ENCODE peak calls at places on chromosomes 3 and 15, in four cellular contexts. P is GM12878, L is K562, M is HepG2. W is an unnamed sample.

GRCh38 chr15:48440084-48440483 is 108.9 kb downstream of the DUT start:
- DNase-seq in M (no peak), L (no peak), P (no peak), W (peak; percentile 79)

GRCh38 chr15:66161575-66162118 is 91.9 kb downstream of the MEGF11 start:
- DNase-seq in M (no peak), L (no peak), P (no peak), W (no peak)

GRCh38 chr3:186540444-186541226 is 3.5 kb downstream of the CRYGS start:
- DNase-seq in L (peak; percentile 58), M (peak; percentile 70), P (peak; percentile 76), W (peak; percentile 93)

GRCh38 chr15:66588537-66588936 is 22.7 kb upstream of the LCTL start:
- DNase-seq in M (no peak), L (peak; percentile 47), P (no peak), W (peak; percentile 85)

GRCh38 chr15:101506491-101506890 is 17.0 kb upstream of the PCSK6 start:
- DNase-seq in P (no peak), L (no peak), M (no peak), W (no peak)

GRCh38 chr3:106703524-106703923 is 673.7 kb upstream of the CCDC54 start:
- DNase-seq in M (no peak), P (no peak), L (no peak), W (no peak)

GRCh38 chr3:73379465-73379864 is 245.3 kb downstream of the PDZRN3 start:
- DNase-seq in L (no peak), M (no peak), P (no peak), W (no peak)

GRCh38 chr15:89486726-89487050 is 9.7 kb downstream of the RHCG start:
- DNase-seq in L (peak; percentile 74), M (no peak), P (no peak), W (peak; percentile 69)

GRCh38 chr3:76028816-76029215 is 243.5 kb upstream of the ZNF717 start:
- DNase-seq in L (no peak), M (no peak), P (no peak), W (no peak)

GRCh38 chr3:21508244-21508643 is 242.8 kb downstream of the ZNF385D start:
- DNase-seq in L (no peak), P (no peak), M (no peak), W (no peak)

GRCh38 chr3:120772081-120772480 is 29.5 kb downstream of the GTF2E1 start:
- DNase-seq in L (no peak), P (no peak), M (no peak), W (no peak)

GRCh38 chr15:98226578-98226977 is 266.1 kb downstream of the ARRDC4 start:
- DNase-seq in M (no peak), L (no peak), P (no peak), W (no peak)

GRCh38 chr3:14523792-14524191 is 16.4 kb downstream of the GRIP2 start:
- DNase-seq in M (no peak), L (no peak), P (no peak), W (no peak)

GRCh38 chr3:148697311-148698189 is at the start of gene AGTR1:
- DNase-seq in M (no peak), P (no peak), L (no peak), W (peak; percentile 84)

GRCh38 chr3:187750041-187750512 is 4.8 kb upstream of the BCL6 start:
- DNase-seq in L (no peak), M (peak; percentile 92), P (no peak), W (peak; percentile 91)

GRCh38 chr3:126127452-126127851 is 43.5 kb upstream of the SLC41A3 start:
- DNase-seq in L (no peak), P (no peak), M (no peak), W (no peak)
- TF ChIP-seq JUNB in L (no peak), P (no peak), M (no peak), W (no peak)

DNA sequence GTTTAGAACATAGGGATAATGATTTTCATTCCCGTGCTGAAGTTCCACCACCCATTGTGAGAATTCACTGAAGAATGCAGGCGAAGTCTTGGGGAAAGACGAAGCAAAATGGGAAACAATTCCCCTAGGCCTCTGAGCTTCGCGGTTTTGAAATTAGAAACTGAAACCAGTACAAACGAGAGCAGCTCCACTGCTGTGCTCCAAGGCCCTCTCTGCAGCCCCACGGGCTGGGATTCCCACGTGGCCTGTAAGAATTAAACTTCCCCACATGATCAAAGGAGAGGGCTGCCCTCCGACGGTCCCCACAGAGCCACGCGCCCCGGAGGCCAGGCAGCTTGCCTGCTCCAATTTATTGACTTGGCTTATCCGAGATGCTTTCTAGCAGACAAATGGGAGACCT is 143.9 kb downstream of the GREM1 start:
- DNase-seq in L (no peak), M (no peak), P (no peak), W (peak; percentile 50)
- H3K4me3 ChIP-seq in L (no peak overlapping the region), M (no peak overlapping the region), P (no peak overlapping the region), W (no peak overlapping the region)

GRCh38 chr3:98843301-98843959 is 58.1 kb downstream of the DCBLD2 start:
- DNase-seq in P (no peak), M (no peak), L (no peak), W (no peak)

DNA sequence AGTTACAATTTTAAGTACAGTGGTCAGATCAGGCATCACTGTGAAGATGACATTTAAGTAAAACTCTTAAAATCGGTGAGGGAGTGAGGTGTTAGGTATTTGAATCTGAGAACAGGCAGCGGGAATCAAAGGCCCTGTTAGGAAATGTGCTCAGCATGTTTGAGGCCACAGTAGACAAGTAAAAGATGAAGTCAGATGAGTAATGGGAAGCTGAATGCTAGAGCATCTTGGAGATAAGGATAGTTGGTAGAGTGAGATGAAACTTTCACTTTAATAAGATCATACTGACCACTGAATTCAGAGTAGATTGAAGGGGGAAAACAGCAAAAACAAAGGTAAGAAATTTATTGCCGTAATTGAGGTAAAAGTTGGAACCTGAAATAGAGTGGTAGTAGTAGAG is 61.6 kb downstream of the DCBLD2 start:
- DNase-seq in M (no peak), L (no peak), P (no peak), W (no peak)
- TF ChIP-seq CREB1 in M (no peak), L (no peak), P (no peak), W (no peak)

GRCh38 chr15:31062965-31063355 is 38.6 kb downstream of the TRPM1 start:
- DNase-seq in L (no peak), P (no peak), M (no peak), W (no peak)
- TF ChIP-seq JUNB in L (no peak), P (no peak), M (no peak), W (no peak)

GRCh38 chr3:54122046-54122801 is at the start of gene CACNA2D3:
- DNase-seq in P (no peak), M (no peak), L (no peak), W (peak; percentile 59)

GRCh38 chr3:54121404-54122045 is 827 bp upstream of the CACNA2D3 start:
- DNase-seq in L (no peak), P (no peak), M (no peak), W (peak; percentile 59)

GRCh38 chr3:54123538-54124196 is 1.3 kb downstream of the CACNA2D3 start:
- DNase-seq in L (no peak), P (no peak), M (no peak), W (peak; percentile 34)

GRCh38 chr3:54120657-54121403 is 1.5 kb upstream of the CACNA2D3 start:
- DNase-seq in P (no peak), M (no peak), L (no peak), W (peak; percentile 81)

GRCh38 chr3:54122802-54123537 is 618 bp downstream of the CACNA2D3 start:
- DNase-seq in M (no peak), L (no peak), P (no peak), W (peak; percentile 55)
- H3K4me3 ChIP-seq in M (no peak overlapping the region), L (no peak overlapping the region), P (no peak overlapping the region), W (peak overlapping the region; percentile 65)

DNA sequence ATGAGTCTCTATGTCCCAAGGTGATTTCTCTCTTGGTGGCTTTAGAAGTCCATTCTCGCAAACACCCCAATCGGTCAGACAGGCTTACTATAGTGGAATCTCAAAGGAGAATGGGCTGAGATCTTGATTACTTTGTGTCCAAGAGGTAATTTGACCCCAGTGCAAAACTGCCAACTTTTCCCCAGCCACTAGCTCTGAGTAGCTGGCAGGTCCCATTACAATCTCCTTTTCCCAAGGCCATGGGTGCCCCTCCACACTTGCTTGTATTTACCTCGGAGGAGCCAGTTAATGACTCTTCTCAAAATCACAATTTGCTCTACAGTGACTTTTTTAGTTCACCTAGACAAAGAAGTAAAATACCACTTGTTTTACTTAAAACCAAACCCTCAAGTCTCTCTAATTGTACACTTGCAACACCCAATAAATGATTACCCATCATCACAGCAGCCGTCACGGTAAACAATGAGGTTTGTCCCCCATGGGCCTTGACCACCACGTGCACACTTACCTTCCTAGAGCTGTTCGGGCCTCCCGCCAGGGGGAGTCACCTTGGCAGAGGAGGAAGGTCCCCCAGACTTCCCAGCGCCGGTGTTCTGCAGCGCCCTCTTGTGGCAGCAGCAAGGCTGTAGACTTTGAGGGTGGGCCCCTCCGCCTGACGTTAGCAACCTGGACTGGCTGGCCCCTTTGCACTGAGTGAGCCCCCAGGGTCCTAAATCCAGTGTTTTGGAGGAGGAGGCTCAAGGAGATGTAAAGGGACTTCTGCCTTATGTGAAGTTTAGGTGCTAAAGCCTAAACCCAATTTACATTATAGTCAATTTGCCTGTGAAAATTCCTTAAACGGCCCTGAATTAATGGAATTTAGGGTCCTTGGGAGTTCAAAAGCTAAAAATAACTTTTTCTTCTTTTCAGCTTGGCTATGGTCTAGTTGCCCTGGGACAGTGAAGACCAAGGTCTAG is 18.7 kb upstream of the HDAC11 start:
- DNase-seq in P (no peak), M (peak; percentile 90), L (peak; percentile 94), W (peak; percentile 96)
- TF ChIP-seq CREB1 in P (no peak), M (peak; percentile 44), L (no peak), W (peak; percentile 73)

DNA sequence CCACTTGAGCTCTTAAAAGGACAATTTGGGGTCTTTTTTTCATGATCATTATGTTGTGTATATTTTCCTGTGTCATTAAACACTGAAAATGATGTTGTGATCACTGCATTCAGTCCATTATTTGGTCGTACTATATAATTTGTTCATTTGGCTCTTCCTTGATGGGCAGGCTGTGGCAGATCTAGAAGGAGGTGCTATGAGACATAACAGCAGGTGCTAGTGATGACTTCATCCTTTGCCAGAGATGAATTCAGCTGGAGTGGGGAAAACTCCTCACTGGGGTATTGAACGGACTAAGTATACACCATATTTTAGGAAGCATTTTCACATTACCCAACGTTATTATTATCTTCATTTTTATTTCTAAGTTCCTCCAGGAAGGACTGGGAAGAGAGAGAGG is 12.0 kb downstream of the CMTM7 start:
- DNase-seq in L (no peak), M (no peak), P (no peak), W (no peak)
- TF ChIP-seq JUNB in L (no peak), M (no peak), P (peak; percentile 16), W (no peak)

GRCh38 chr3:12288466-12289129 is at the start of gene PPARG:
- DNase-seq in M (peak; percentile 54), L (no peak), P (no peak), W (peak; percentile 82)
- H3K4me3 ChIP-seq in M (peak within 1 kb of the TSS; percentile 97), L (no peak within 1 kb of the TSS), P (no peak within 1 kb of the TSS), W (peak within 1 kb of the TSS; percentile 60)